ENCODE peak calls at places on chromosomes 1 and 21, in four cellular contexts. R, N, Q and J are unnamed samples.

GRCh38 chr1:209962856-209963255 is 24.8 kb downstream of the SYT14 start:
- DNase-seq in Q (no peak), N (no peak), R (no peak), J (no peak)

GRCh38 chr1:4602536-4603316 is 51.7 kb upstream of the AJAP1 start:
- DNase-seq in R (no peak), N (no peak), Q (no peak), J (no peak)

GRCh38 chr1:59596956-59597355 is 217.8 kb upstream of the HOOK1 start:
- DNase-seq in N (no peak), R (no peak), Q (no peak), J (no peak)

GRCh38 chr1:32869844-32870614 is 683 bp downstream of the FNDC5 start:
- DNase-seq in N (no peak), Q (no peak), R (no peak), J (no peak)

GRCh38 chr21:30900881-30901280 is 19.5 kb upstream of the KRTAP11-1 start:
- DNase-seq in N (no peak), R (no peak), Q (no peak), J (no peak)

GRCh38 chr1:205493241-205494085 is 11.0 kb upstream of the CDK18 start:
- DNase-seq in N (no peak), Q (no peak), R (no peak), J (no peak)

GRCh38 chr1:15089244-15089992 is 64.1 kb upstream of the TMEM51 start:
- DNase-seq in N (no peak), Q (no peak), R (no peak), J (no peak)

GRCh38 chr1:147882535-147882934 is 20.1 kb upstream of the GJA8 start:
- DNase-seq in R (no peak), N (no peak), Q (no peak), J (no peak)

GRCh38 chr1:93324486-93325464 is 20.9 kb upstream of the DR1 start:
- DNase-seq in Q (no peak), N (no peak), R (no peak), J (no peak)

GRCh38 chr21:31888936-31889371 is 16.1 kb downstream of the HUNK start:
- DNase-seq in Q (no peak), R (no peak), N (no peak), J (no peak)

GRCh38 chr1:6599141-6599975 is 3.3 kb downstream of the KLHL21 start:
- DNase-seq in Q (no peak), R (no peak), N (no peak), J (no peak)

GRCh38 chr1:41811051-41811795 is 107.5 kb downstream of the HIVEP3 start:
- DNase-seq in Q (no peak), N (no peak), R (no peak), J (no peak)

GRCh38 chr21:29181799-29182470 is 51.5 kb downstream of the MAP3K7CL start:
- DNase-seq in Q (no peak), R (no peak), N (no peak), J (no peak)

GRCh38 chr1:67724928-67725560 is 40.0 kb downstream of the GADD45A start:
- DNase-seq in R (no peak), Q (no peak), N (no peak), J (no peak)

GRCh38 chr1:204077979-204078696 is 5.2 kb downstream of the SOX13 start:
- DNase-seq in N (no peak), Q (no peak), R (no peak), J (no peak)

GRCh38 chr21:21003701-21004100 is 5.5 kb downstream of the NCAM2 start:
- DNase-seq in Q (peak; percentile 31), R (no peak), N (no peak), J (no peak)

GRCh38 chr21:43733529-43734071 is 14.7 kb downstream of the PDXK start:
- DNase-seq in N (no peak), Q (no peak), R (no peak), J (no peak)

GRCh38 chr1:37741130-37741529 is 23.8 kb downstream of the EPHA10 start:
- DNase-seq in R (no peak), N (no peak), Q (no peak), J (no peak)

GRCh38 chr1:172287207-172287606 is 133.3 kb upstream of the C1orf105 start:
- DNase-seq in N (no peak), R (no peak), Q (no peak), J (no peak)

GRCh38 chr1:224615861-224616760 is at the start of gene CNIH3:
- DNase-seq in N (no peak), R (peak; percentile 27), Q (no peak), J (peak; percentile 40)

GRCh38 chr1:113958691-113959090 is 20.6 kb upstream of the OLFML3 start:
- DNase-seq in R (no peak), N (no peak), Q (no peak), J (no peak)

GRCh38 chr1:113966013-113966412 is 13.3 kb upstream of the OLFML3 start:
- DNase-seq in N (no peak), Q (no peak), R (no peak), J (no peak)

GRCh38 chr1:113963281-113963906 is 15.9 kb upstream of the OLFML3 start:
- DNase-seq in R (no peak), N (no peak), Q (no peak), J (no peak)
- TF ChIP-seq TAF1 in R (no peak), N (no peak), Q (no peak), J (no peak)

DNA sequence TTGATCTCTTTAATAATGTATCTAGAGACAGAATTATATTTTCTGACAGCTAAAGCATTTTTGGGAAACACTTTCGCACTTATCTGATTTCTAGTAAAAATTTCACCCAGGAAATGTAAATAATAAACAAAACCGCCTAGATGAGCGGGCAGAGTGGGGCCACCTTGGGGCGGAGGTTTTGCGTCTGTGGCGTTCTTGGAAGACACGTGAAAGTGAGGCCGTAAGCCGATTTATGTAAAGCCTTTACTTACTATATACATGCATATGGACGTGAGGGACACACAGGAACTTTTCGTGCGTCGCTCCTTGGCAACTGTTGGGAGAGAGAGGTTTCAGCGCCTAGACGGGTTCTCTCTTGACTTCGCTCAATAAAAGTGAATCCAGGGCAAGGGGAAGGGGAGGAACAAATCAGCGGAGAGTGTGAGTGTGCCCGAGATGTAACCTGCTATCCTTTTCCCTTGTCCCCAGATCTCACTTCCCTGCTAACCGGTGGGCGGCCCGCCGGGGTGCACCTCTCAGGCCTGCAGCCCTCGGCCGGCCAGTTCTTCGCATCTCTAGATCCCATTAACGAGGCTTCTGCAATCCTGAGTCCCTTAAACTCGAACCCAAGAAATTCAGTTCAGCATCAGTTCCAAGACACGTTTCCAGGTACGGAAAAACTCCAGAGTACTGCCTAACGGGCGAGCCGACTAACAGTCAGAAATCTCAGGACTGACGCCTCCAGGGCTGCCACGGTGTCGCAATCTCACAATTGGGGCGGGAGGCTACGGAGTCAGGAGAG is 1.7 kb downstream of the HLX start:
- DNase-seq in Q (peak; percentile 19), N (no peak), R (no peak), J (no peak)
- TF ChIP-seq POLR2AphosphoS5 in Q (no peak), N (no peak), R (no peak), J (no peak)

GRCh38 chr1:31183927-31184554 is 55.6 kb downstream of the NKAIN1 start:
- DNase-seq in R (no peak), N (no peak), Q (peak; percentile 67), J (no peak)
- TF ChIP-seq TAF1 in R (no peak), N (no peak), Q (no peak), J (no peak)

GRCh38 chr1:198449727-198450433 is 90.6 kb downstream of the ATP6V1G3 start:
- DNase-seq in R (no peak), N (no peak), Q (no peak), J (no peak)

GRCh38 chr1:198449281-198449680 is 91.2 kb downstream of the ATP6V1G3 start:
- DNase-seq in R (no peak), Q (no peak), N (no peak), J (no peak)

GRCh38 chr1:198447468-198447867 is 93.0 kb downstream of the ATP6V1G3 start:
- DNase-seq in R (no peak), N (no peak), Q (no peak), J (no peak)

GRCh38 chr1:198443374-198444233 is 96.9 kb downstream of the ATP6V1G3 start:
- DNase-seq in Q (no peak), R (no peak), N (no peak), J (no peak)

DNA sequence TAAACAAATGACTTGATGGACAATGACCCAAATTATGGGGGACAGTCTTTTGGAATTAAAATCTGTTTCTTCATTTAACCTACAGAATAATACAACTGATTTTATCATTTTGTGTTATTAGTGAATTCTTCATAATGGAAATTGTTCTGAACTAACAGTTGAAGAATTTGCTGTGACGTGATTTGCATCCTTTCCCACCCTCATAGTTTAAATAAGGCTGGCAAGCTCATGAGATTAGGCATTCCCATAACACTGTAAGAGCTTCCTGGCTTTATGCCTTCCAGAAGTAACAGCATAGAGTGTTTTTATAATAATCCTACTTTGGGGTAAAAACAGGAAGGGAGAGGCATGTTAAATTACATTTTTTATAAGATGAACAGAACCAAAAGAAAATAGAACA is 95.7 kb downstream of the ATP6V1G3 start:
- DNase-seq in R (no peak), N (no peak), Q (no peak), J (no peak)
- TF ChIP-seq POLR2AphosphoS5 in R (no peak), N (no peak), Q (no peak), J (no peak)

GRCh38 chr1:119959268-119959667 is 63.0 kb upstream of the ADAM30 start:
- DNase-seq in N (no peak), Q (no peak), R (no peak), J (no peak)
- TF ChIP-seq TAF1 in N (no peak), Q (no peak), R (no peak), J (no peak)

GRCh38 chr1:109509176-109510134 is at the start of gene AMIGO1:
- DNase-seq in R (peak; percentile 83), N (no peak), Q (peak; percentile 87), J (peak; percentile 79)
- TF ChIP-seq POLR2AphosphoS5 in R (no peak), N (no peak), Q (no peak), J (no peak)

DNA sequence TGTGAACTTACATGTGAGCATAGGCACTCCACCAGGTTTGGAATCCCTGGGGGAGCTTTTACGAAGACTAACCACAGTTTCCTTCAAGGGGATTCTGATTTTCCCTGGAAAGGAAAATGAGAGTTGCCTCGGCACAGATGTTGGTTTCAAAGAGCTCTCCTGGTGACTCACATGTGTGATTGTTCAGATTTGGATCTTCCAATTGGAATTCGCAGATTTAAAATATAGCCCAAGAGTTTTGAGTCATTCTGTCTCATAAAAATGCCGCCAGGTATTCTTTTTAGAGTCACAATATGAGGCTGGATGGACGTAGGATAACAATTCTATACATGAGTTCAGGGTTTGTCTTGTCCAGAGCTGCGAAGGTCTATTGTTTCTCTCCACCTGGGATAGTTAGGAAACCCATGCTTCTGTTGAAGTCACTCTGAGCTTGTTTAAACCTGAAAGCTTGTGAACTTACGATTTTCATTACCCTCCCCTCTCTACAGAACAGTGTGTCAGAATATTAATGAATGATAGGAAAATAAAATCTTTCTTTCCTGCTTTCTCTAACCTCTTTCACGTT is 64.9 kb downstream of the TGFB2 start:
- DNase-seq in Q (no peak), N (no peak), R (no peak), J (no peak)
- TF ChIP-seq TAF1 in Q (no peak), N (no peak), R (no peak), J (no peak)